ENCODE peak calls at places on chromosomes 7 and 10, in eight cellular contexts. One of them, this sample, is unnamed.

GRCh38 chr7:61111-61510 is 131.3 kb upstream of the FAM20C start:
- DNase-seq in spleen: peak; percentile 76
- DNase-seq in NB4: peak; percentile 77
- DNase-seq in bronchial epithelial cell: no peak
- DNase-seq in retinal pigment epithelial cell: no peak
- DNase-seq in heart right ventricle: no peak
- DNase-seq in NCI-H774: no peak
- DNase-seq in left cardiac atrium: peak; percentile 17
- DNase-seq in this sample: no peak

GRCh38 chr7:71286336-71286735 is 154.4 kb downstream of the GALNT17 start:
- DNase-seq in NB4: no peak
- DNase-seq in heart right ventricle: peak; percentile 18
- DNase-seq in NCI-H774: no peak
- DNase-seq in left cardiac atrium: no peak
- DNase-seq in bronchial epithelial cell: no peak
- DNase-seq in retinal pigment epithelial cell: no peak
- DNase-seq in spleen: no peak
- DNase-seq in this sample: peak; percentile 70

GRCh38 chr7:88599528-88599927 is 160.0 kb upstream of the ZNF804B start:
- DNase-seq in retinal pigment epithelial cell: no peak
- DNase-seq in left cardiac atrium: no peak
- DNase-seq in NCI-H774: no peak
- DNase-seq in spleen: no peak
- DNase-seq in heart right ventricle: no peak
- DNase-seq in NB4: no peak
- DNase-seq in bronchial epithelial cell: no peak
- DNase-seq in this sample: no peak

GRCh38 chr7:41942468-41943097 is 239.7 kb upstream of the INHBA start:
- DNase-seq in spleen: peak; percentile 79
- DNase-seq in left cardiac atrium: no peak
- DNase-seq in NCI-H774: no peak
- DNase-seq in heart right ventricle: no peak
- DNase-seq in retinal pigment epithelial cell: no peak
- DNase-seq in NB4: peak; percentile 60
- DNase-seq in bronchial epithelial cell: no peak
- DNase-seq in this sample: no peak

GRCh38 chr7:155295511-155295910 is 2.2 kb upstream of the INSIG1 start:
- DNase-seq in retinal pigment epithelial cell: no peak
- DNase-seq in NCI-H774: no peak
- DNase-seq in left cardiac atrium: no peak
- DNase-seq in NB4: peak; percentile 59
- DNase-seq in bronchial epithelial cell: no peak
- DNase-seq in heart right ventricle: no peak
- DNase-seq in spleen: no peak
- DNase-seq in this sample: no peak

GRCh38 chr10:47453435-47454293 is 30.3 kb downstream of the ANXA8 start:
- DNase-seq in spleen: peak; percentile 73
- DNase-seq in NCI-H774: no peak
- DNase-seq in NB4: no peak
- DNase-seq in retinal pigment epithelial cell: no peak
- DNase-seq in heart right ventricle: no peak
- DNase-seq in left cardiac atrium: no peak
- DNase-seq in bronchial epithelial cell: no peak
- DNase-seq in this sample: peak; percentile 61

GRCh38 chr10:46272863-46273415 is 13.9 kb upstream of the ANTXRL start:
- DNase-seq in retinal pigment epithelial cell: no peak
- DNase-seq in NB4: no peak
- DNase-seq in NCI-H774: no peak
- DNase-seq in spleen: peak; percentile 63
- DNase-seq in heart right ventricle: no peak
- DNase-seq in left cardiac atrium: no peak
- DNase-seq in bronchial epithelial cell: no peak
- DNase-seq in this sample: peak; percentile 58

GRCh38 chr10:33263453-33263852 is 71.0 kb downstream of the NRP1 start:
- DNase-seq in heart right ventricle: no peak
- DNase-seq in left cardiac atrium: no peak
- DNase-seq in spleen: no peak
- DNase-seq in retinal pigment epithelial cell: no peak
- DNase-seq in NB4: no peak
- DNase-seq in NCI-H774: no peak
- DNase-seq in bronchial epithelial cell: peak; percentile 35
- DNase-seq in this sample: no peak

GRCh38 chr10:15433850-15434537 is 62.9 kb upstream of the FAM171A1 start:
- DNase-seq in NCI-H774: peak; percentile 24
- DNase-seq in heart right ventricle: no peak
- DNase-seq in NB4: peak; percentile 40
- DNase-seq in retinal pigment epithelial cell: peak; percentile 4
- DNase-seq in spleen: no peak
- DNase-seq in bronchial epithelial cell: peak; percentile 33
- DNase-seq in left cardiac atrium: no peak
- DNase-seq in this sample: no peak

GRCh38 chr7:66657798-66658197 is 29.1 kb downstream of the KCTD7 start:
- DNase-seq in heart right ventricle: no peak
- DNase-seq in left cardiac atrium: no peak
- DNase-seq in retinal pigment epithelial cell: no peak
- DNase-seq in NB4: no peak
- DNase-seq in spleen: no peak
- DNase-seq in bronchial epithelial cell: no peak
- DNase-seq in NCI-H774: no peak
- DNase-seq in this sample: no peak

GRCh38 chr10:22997102-22997501 is 69.2 kb downstream of the ARMC3 start:
- DNase-seq in left cardiac atrium: no peak
- DNase-seq in heart right ventricle: no peak
- DNase-seq in retinal pigment epithelial cell: no peak
- DNase-seq in spleen: no peak
- DNase-seq in bronchial epithelial cell: peak; percentile 39
- DNase-seq in NCI-H774: peak; percentile 9
- DNase-seq in NB4: no peak
- DNase-seq in this sample: no peak

GRCh38 chr7:83976302-83976701 is 218.3 kb downstream of the SEMA3A start:
- DNase-seq in spleen: no peak
- DNase-seq in NCI-H774: peak; percentile 13
- DNase-seq in heart right ventricle: no peak
- DNase-seq in left cardiac atrium: no peak
- DNase-seq in bronchial epithelial cell: peak; percentile 39
- DNase-seq in NB4: peak; percentile 48
- DNase-seq in retinal pigment epithelial cell: no peak
- DNase-seq in this sample: no peak

GRCh38 chr7:20201380-20201779 is 15.8 kb downstream of the MACC1 start:
- DNase-seq in left cardiac atrium: no peak
- DNase-seq in heart right ventricle: no peak
- DNase-seq in retinal pigment epithelial cell: no peak
- DNase-seq in NCI-H774: no peak
- DNase-seq in bronchial epithelial cell: no peak
- DNase-seq in spleen: peak; percentile 65
- DNase-seq in NB4: peak; percentile 36
- DNase-seq in this sample: no peak

GRCh38 chr10:125231116-125231812 is 70.9 kb upstream of the CTBP2 start:
- DNase-seq in left cardiac atrium: no peak
- DNase-seq in bronchial epithelial cell: peak; percentile 97
- DNase-seq in heart right ventricle: no peak
- DNase-seq in NB4: no peak
- DNase-seq in spleen: peak; percentile 54
- DNase-seq in NCI-H774: no peak
- DNase-seq in retinal pigment epithelial cell: peak; percentile 91
- DNase-seq in this sample: no peak

GRCh38 chr10:113000876-113001598 is 51.0 kb downstream of the TCF7L2 start:
- DNase-seq in left cardiac atrium: peak; percentile 38
- DNase-seq in NB4: no peak
- DNase-seq in heart right ventricle: peak; percentile 35
- DNase-seq in NCI-H774: no peak
- DNase-seq in retinal pigment epithelial cell: no peak
- DNase-seq in bronchial epithelial cell: peak; percentile 47
- DNase-seq in spleen: no peak
- DNase-seq in this sample: no peak

GRCh38 chr10:59037018-59037389 is 139.4 kb upstream of the PHYHIPL start:
- DNase-seq in bronchial epithelial cell: no peak
- DNase-seq in heart right ventricle: no peak
- DNase-seq in NB4: no peak
- DNase-seq in spleen: no peak
- DNase-seq in NCI-H774: no peak
- DNase-seq in left cardiac atrium: no peak
- DNase-seq in retinal pigment epithelial cell: no peak
- DNase-seq in this sample: no peak

GRCh38 chr7:133517766-133518165 is 264.9 kb downstream of the EXOC4 start:
- DNase-seq in NCI-H774: no peak
- DNase-seq in spleen: no peak
- DNase-seq in NB4: no peak
- DNase-seq in left cardiac atrium: no peak
- DNase-seq in bronchial epithelial cell: no peak
- DNase-seq in retinal pigment epithelial cell: no peak
- DNase-seq in heart right ventricle: no peak
- DNase-seq in this sample: no peak

GRCh38 chr10:15369642-15370211 is 1.4 kb downstream of the FAM171A1 start:
- DNase-seq in bronchial epithelial cell: no peak
- DNase-seq in NB4: no peak
- DNase-seq in left cardiac atrium: peak; percentile 29
- DNase-seq in spleen: no peak
- DNase-seq in retinal pigment epithelial cell: no peak
- DNase-seq in NCI-H774: no peak
- DNase-seq in heart right ventricle: peak; percentile 27
- DNase-seq in this sample: no peak

GRCh38 chr7:28536259-28536658 is 123.9 kb downstream of the CREB5 start:
- DNase-seq in bronchial epithelial cell: peak; percentile 17
- DNase-seq in retinal pigment epithelial cell: no peak
- DNase-seq in NB4: no peak
- DNase-seq in spleen: no peak
- DNase-seq in NCI-H774: no peak
- DNase-seq in left cardiac atrium: no peak
- DNase-seq in heart right ventricle: no peak
- DNase-seq in this sample: no peak

GRCh38 chr10:14063531-14064317 is 267.0 kb downstream of the FRMD4A start:
- DNase-seq in left cardiac atrium: peak; percentile 40
- DNase-seq in NB4: no peak
- DNase-seq in heart right ventricle: no peak
- DNase-seq in retinal pigment epithelial cell: peak; percentile 79
- DNase-seq in spleen: no peak
- DNase-seq in bronchial epithelial cell: no peak
- DNase-seq in NCI-H774: no peak
- DNase-seq in this sample: no peak

GRCh38 chr7:16926283-16926682 is 44.5 kb upstream of the AGR3 start:
- DNase-seq in heart right ventricle: no peak
- DNase-seq in NCI-H774: no peak
- DNase-seq in retinal pigment epithelial cell: no peak
- DNase-seq in bronchial epithelial cell: peak; percentile 52
- DNase-seq in spleen: no peak
- DNase-seq in NB4: peak; percentile 72
- DNase-seq in left cardiac atrium: peak; percentile 39
- DNase-seq in this sample: no peak

GRCh38 chr7:78015574-78016260 is 217.1 kb downstream of the PHTF2 start:
- DNase-seq in bronchial epithelial cell: no peak
- DNase-seq in left cardiac atrium: peak; percentile 25
- DNase-seq in NB4: no peak
- DNase-seq in retinal pigment epithelial cell: no peak
- DNase-seq in NCI-H774: no peak
- DNase-seq in heart right ventricle: no peak
- DNase-seq in spleen: no peak
- DNase-seq in this sample: no peak

GRCh38 chr7:44385384-44386138 is 60.2 kb upstream of the CAMK2B start:
- DNase-seq in retinal pigment epithelial cell: no peak
- DNase-seq in NCI-H774: no peak
- DNase-seq in heart right ventricle: no peak
- DNase-seq in bronchial epithelial cell: no peak
- DNase-seq in spleen: peak; percentile 49
- DNase-seq in NB4: no peak
- DNase-seq in left cardiac atrium: peak; percentile 10
- DNase-seq in this sample: peak; percentile 53

GRCh38 chr10:121998462-121998861 is 9.5 kb downstream of the TACC2 start:
- DNase-seq in NCI-H774: no peak
- DNase-seq in NB4: no peak
- DNase-seq in retinal pigment epithelial cell: no peak
- DNase-seq in bronchial epithelial cell: no peak
- DNase-seq in heart right ventricle: no peak
- DNase-seq in spleen: no peak
- DNase-seq in left cardiac atrium: no peak
- DNase-seq in this sample: no peak

GRCh38 chr10:103276941-103277712 is at the start of gene INA:
- DNase-seq in NB4: no peak
- DNase-seq in left cardiac atrium: no peak
- DNase-seq in bronchial epithelial cell: no peak
- DNase-seq in NCI-H774: peak; percentile 59
- DNase-seq in heart right ventricle: no peak
- DNase-seq in spleen: no peak
- DNase-seq in retinal pigment epithelial cell: no peak
- DNase-seq in this sample: no peak

GRCh38 chr7:159237022-159237421 is 92.4 kb upstream of the VIPR2 start:
- DNase-seq in left cardiac atrium: no peak
- DNase-seq in bronchial epithelial cell: no peak
- DNase-seq in retinal pigment epithelial cell: no peak
- DNase-seq in NB4: no peak
- DNase-seq in heart right ventricle: no peak
- DNase-seq in NCI-H774: no peak
- DNase-seq in spleen: no peak
- DNase-seq in this sample: no peak

GRCh38 chr10:44933922-44934321 is 22.8 kb downstream of the TMEM72 start:
- DNase-seq in left cardiac atrium: no peak
- DNase-seq in heart right ventricle: no peak
- DNase-seq in retinal pigment epithelial cell: no peak
- DNase-seq in spleen: peak; percentile 8
- DNase-seq in NCI-H774: no peak
- DNase-seq in bronchial epithelial cell: no peak
- DNase-seq in NB4: no peak
- DNase-seq in this sample: peak; percentile 52

GRCh38 chr10:59922907-59923306 is 16.6 kb upstream of the CCDC6 start:
- DNase-seq in spleen: no peak
- DNase-seq in NCI-H774: no peak
- DNase-seq in heart right ventricle: no peak
- DNase-seq in left cardiac atrium: no peak
- DNase-seq in NB4: no peak
- DNase-seq in retinal pigment epithelial cell: no peak
- DNase-seq in bronchial epithelial cell: no peak
- DNase-seq in this sample: no peak

GRCh38 chr10:48606530-48607355 is 1.9 kb upstream of the ARHGAP22 start:
- DNase-seq in retinal pigment epithelial cell: no peak
- DNase-seq in heart right ventricle: no peak
- DNase-seq in bronchial epithelial cell: peak; percentile 94
- DNase-seq in NCI-H774: no peak
- DNase-seq in left cardiac atrium: peak; percentile 55
- DNase-seq in NB4: peak; percentile 98
- DNase-seq in spleen: no peak
- DNase-seq in this sample: peak; percentile 77

GRCh38 chr10:69318997-69319727 is 40.9 kb downstream of the HK1 start:
- DNase-seq in retinal pigment epithelial cell: peak; percentile 59
- DNase-seq in bronchial epithelial cell: peak; percentile 47
- DNase-seq in heart right ventricle: peak; percentile 83
- DNase-seq in left cardiac atrium: peak; percentile 94
- DNase-seq in NCI-H774: no peak
- DNase-seq in NB4: no peak
- DNase-seq in spleen: peak; percentile 93
- DNase-seq in this sample: peak; percentile 95

GRCh38 chr7:115676080-115676479 is 354.5 kb downstream of the TFEC start:
- DNase-seq in left cardiac atrium: peak; percentile 29
- DNase-seq in heart right ventricle: no peak
- DNase-seq in bronchial epithelial cell: peak; percentile 35
- DNase-seq in NCI-H774: no peak
- DNase-seq in spleen: no peak
- DNase-seq in retinal pigment epithelial cell: no peak
- DNase-seq in NB4: peak; percentile 20
- DNase-seq in this sample: no peak

This sample was measured in coronary artery.